ENCODE peak calls at places on chromosomes 2 and 18, in nine cellular contexts. T, U, E, G, J, Y, R, N and F are unnamed samples. For H3K36me3 and H3K27me3, the result is how much of the 10 kb centered on the place peaks cover.

GRCh38 chr18:78407456-78407823 is 572.2 kb upstream of the SALL3 start:
- DNase-seq in T (no peak), U (no peak), E (no peak), G (no peak), J (no peak), Y (no peak), R (no peak), N (no peak), F (no peak)

GRCh38 chr18:22563098-22563707 is 145.5 kb upstream of the CTAGE1 start:
- DNase-seq in T (peak), U (peak), E (peak), G (peak), J (peak), Y (no peak), R (peak), N (peak), F (peak)

GRCh38 chr2:31382452-31383120 is 32.0 kb downstream of the XDH start:
- DNase-seq in T (no peak), U (peak), E (no peak), G (peak), J (no peak), Y (no peak), R (peak), N (no peak), F (peak)

GRCh38 chr2:227415538-227416424 is 28.0 kb upstream of the SCYGR1 start:
- DNase-seq in T (peak), U (peak), E (peak), G (no peak), J (no peak), Y (peak), R (peak), N (peak), F (peak)

GRCh38 chr2:28469304-28469703 is 26.6 kb upstream of the PLB1 start:
- DNase-seq in T (no peak), U (peak), E (peak), G (no peak), J (no peak), Y (no peak), R (peak), N (no peak), F (peak)

GRCh38 chr18:61129001-61129400 is 204.2 kb upstream of the CDH20 start:
- DNase-seq in T (no peak), U (no peak), E (no peak), G (no peak), J (no peak), Y (no peak), R (no peak), N (no peak), F (no peak)

GRCh38 chr2:241801611-241802420 is 7.2 kb upstream of the NEU4 start:
- DNase-seq in T (no peak), U (no peak), E (no peak), G (peak), J (no peak), Y (no peak), R (no peak), N (peak), F (no peak)

GRCh38 chr18:10495936-10496335 is 29.9 kb upstream of the NAPG start:
- DNase-seq in T (no peak), U (peak), E (no peak), G (no peak), J (no peak), Y (no peak), R (no peak), N (no peak), F (no peak)

GRCh38 chr2:169091761-169092523 is 22.6 kb downstream of the DHRS9 start:
- DNase-seq in T (peak), U (peak), E (peak), G (no peak), J (no peak), Y (no peak), R (peak), N (no peak), F (peak)

GRCh38 chr2:48124592-48124991 is 218.3 kb upstream of the FBXO11 start:
- DNase-seq in T (no peak), U (no peak), E (peak), G (no peak), J (no peak), Y (no peak), R (no peak), N (no peak), F (no peak)

GRCh38 chr2:144595686-144596073 is 75.8 kb upstream of the ZEB2 start:
- DNase-seq in T (no peak), U (no peak), E (no peak), G (no peak), J (no peak), Y (no peak), R (no peak), N (no peak), F (no peak)

GRCh38 chr2:180012523-180012922 is 5.4 kb upstream of the CWC22 start:
- DNase-seq in T (no peak), U (peak), E (peak), G (no peak), J (no peak), Y (no peak), R (peak), N (no peak), F (peak)

GRCh38 chr2:118842687-118843491 is 4.6 kb downstream of the EN1 start:
- DNase-seq in T (no peak), U (peak), E (no peak), G (peak), J (no peak), Y (no peak), R (no peak), N (peak), F (no peak)

GRCh38 chr2:101427743-101428142 is 40.4 kb upstream of the CREG2 start:
- DNase-seq in T (no peak), U (no peak), E (no peak), G (no peak), J (no peak), Y (no peak), R (no peak), N (no peak), F (no peak)

GRCh38 chr2:74316616-74317295 is 26.5 kb downstream of the SLC4A5 start:
- DNase-seq in T (no peak), U (no peak), E (no peak), G (no peak), J (no peak), Y (no peak), R (no peak), N (no peak), F (no peak)

GRCh38 chr2:231810905-231811304 is 24.7 kb downstream of the COPS7B start:
- DNase-seq in T (no peak), U (peak), E (peak), G (peak), J (no peak), Y (no peak), R (peak), N (no peak), F (peak)

GRCh38 chr2:120770176-120770575 is 34.5 kb downstream of the GLI2 start:
- DNase-seq in T (no peak), U (no peak), E (no peak), G (no peak), J (no peak), Y (peak), R (no peak), N (no peak), F (no peak)

GRCh38 chr18:10351221-10351795 is 103.1 kb upstream of the APCDD1 start:
- DNase-seq in T (no peak), U (no peak), E (peak), G (no peak), J (no peak), Y (no peak), R (peak), N (no peak), F (no peak)

GRCh38 chr2:190766581-190766980 is 114.0 kb upstream of the GLS start:
- DNase-seq in T (no peak), U (no peak), E (no peak), G (no peak), J (no peak), Y (no peak), R (no peak), N (no peak), F (peak)

GRCh38 chr2:75675908-75676307 is 29.3 kb downstream of the MRPL19 start:
- DNase-seq in T (no peak), U (no peak), E (no peak), G (no peak), J (no peak), Y (no peak), R (no peak), N (no peak), F (no peak)

GRCh38 chr2:75679556-75679955 is 31.2 kb downstream of the GCFC2 start:
- DNase-seq in T (no peak), U (no peak), E (no peak), G (no peak), J (no peak), Y (no peak), R (no peak), N (no peak), F (no peak)

GRCh38 chr2:75680402-75680801 is 30.3 kb downstream of the GCFC2 start:
- DNase-seq in T (no peak), U (no peak), E (no peak), G (no peak), J (no peak), Y (no peak), R (no peak), N (no peak), F (no peak)

DNA sequence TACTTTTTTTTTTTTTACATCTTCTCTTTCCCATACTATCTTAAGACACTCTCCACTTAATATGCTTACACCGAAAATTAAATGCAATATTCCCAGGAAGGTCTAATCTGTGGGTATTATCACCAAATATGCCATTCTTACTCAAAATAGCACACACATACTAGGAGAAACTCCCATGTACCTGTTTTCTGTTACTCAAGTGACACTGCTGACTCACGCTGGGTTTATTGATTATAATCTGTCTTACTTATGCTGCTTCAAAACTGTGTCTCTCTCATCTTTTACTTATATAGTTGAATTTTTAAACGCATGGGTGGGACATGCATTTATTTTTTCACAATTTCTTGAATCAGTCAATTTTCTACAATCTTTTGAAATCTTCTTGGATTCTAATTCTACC is 29.9 kb downstream of the MRPL19 start:
- DNase-seq in T (no peak), U (no peak), E (no peak), G (no peak), J (no peak), Y (no peak), R (no peak), N (no peak), F (no peak)
- H3K36me3 ChIP-seq in T (under half), U (under half), E (under half), G (under half), J (under half), Y (under half), R (under half), N (under half), F (under half)

GRCh38 chr2:105175231-105175630 is 66.3 kb upstream of the GPR45 start:
- DNase-seq in T (no peak), U (no peak), E (no peak), G (no peak), J (no peak), Y (no peak), R (no peak), N (no peak), F (no peak)

GRCh38 chr2:105179469-105180372 is 61.8 kb upstream of the GPR45 start:
- DNase-seq in T (no peak), U (peak), E (peak), G (peak), J (no peak), Y (peak), R (peak), N (no peak), F (peak)

GRCh38 chr2:105176429-105176828 is 65.1 kb upstream of the GPR45 start:
- DNase-seq in T (no peak), U (no peak), E (no peak), G (no peak), J (no peak), Y (no peak), R (no peak), N (no peak), F (no peak)

GRCh38 chr2:105177008-105177407 is 64.5 kb upstream of the GPR45 start:
- DNase-seq in T (no peak), U (no peak), E (no peak), G (no peak), J (no peak), Y (no peak), R (no peak), N (no peak), F (no peak)

DNA sequence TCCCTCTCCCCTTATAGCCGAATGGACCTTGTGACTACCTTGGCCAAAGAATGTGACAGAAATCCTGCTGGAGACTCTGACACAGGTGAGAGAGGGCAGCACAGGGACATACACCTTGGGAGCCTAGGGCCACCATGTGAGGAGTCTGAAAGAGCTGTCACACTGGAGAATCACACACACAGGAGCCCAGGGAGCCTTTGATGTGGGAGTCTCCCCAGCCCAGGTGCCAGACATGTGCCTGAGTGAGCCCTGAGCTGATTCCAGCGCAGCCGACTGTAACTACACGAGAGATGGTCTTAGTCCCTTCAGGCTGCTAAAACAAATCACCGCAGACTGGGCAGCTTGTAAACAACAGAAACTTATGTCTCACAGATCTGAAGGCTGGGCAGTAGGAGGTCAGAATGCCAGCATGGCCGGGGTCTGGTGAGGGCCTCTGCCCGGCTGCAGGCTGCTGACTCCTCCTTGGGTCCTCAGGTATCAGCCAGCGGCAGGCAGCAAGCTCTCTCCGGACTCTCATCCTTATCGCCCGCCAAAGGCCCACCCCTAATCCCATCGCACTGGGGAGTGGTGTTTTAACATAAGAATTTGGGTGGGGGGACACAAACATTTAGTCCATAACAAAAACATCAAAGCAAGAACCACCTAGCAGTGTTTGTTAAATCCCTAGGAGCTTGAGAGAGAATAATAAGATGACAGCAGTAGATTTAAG is 63.8 kb upstream of the GPR45 start:
- DNase-seq in T (no peak), U (no peak), E (no peak), G (peak), J (no peak), Y (no peak), R (no peak), N (no peak), F (no peak)
- H3K27me3 ChIP-seq in T (under half), U (under half), E (half or more), G (under half), J (under half), Y (under half), R (under half), N (under half), F (under half)

DNA sequence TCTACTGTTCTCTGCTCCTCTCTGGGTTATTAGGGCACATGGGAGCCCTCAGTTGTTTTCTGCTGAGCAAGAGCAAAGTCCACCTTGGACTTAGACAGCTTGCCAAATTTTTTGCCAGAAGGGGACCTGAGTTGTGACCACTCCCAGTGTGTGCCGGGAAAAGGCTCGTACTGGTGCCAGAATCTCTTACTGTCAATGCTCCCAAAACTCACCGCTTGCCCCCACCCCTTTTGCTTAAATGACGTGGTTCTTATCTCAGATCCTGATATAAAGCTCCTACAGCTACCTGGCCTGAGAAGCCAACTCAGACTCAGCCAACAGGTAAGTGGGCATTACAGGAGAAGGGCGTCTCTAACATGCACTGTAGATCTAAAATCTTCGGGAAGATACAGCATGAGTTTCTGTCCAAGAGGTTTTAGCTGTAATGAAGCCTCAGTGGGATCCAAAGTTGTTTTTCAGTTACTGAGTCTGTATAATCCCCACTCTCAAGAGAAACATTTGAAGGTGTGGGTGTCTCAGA is at the start of gene REG1A:
- DNase-seq in T (no peak), U (no peak), E (no peak), G (no peak), J (no peak), Y (no peak), R (no peak), N (no peak), F (no peak)
- H3K4me3 ChIP-seq in T (no peak), U (no peak), E (no peak), G (no peak), J (no peak), Y (no peak), R (no peak), N (no peak), F (no peak)

DNA sequence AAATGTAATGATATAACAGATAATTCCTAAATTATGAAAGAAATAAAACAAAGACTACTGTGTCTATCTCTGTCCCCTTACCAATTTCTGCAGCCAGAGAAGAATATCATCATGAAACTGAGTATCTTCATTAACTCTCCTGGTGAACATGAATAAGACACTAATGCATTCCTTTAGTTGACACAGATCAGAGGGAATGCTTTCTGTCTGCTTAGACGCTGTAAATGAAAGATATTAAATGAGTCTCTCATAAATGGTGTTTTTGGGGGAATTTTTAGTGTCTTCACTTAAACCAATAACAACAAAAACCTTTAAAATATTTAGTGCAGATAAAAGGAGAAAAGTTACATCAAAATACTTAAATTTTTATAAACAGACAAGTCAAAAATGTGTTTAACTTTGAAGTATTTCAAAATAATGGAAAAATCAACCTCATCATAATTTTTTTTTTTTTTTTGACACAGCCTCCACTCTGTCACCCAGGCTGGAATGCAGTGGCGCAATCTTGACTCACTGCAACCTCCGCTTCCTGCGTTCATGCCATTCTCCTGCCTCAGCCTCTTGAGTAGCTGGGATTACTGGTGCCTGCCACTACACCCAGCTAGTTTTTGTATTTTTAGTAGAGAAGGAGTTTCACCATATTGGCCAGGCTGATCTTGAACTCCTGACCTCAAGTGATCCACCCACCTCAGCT is 16.0 kb downstream of the EPG5 start:
- DNase-seq in T (no peak), U (peak), E (peak), G (no peak), J (no peak), Y (no peak), R (peak), N (peak), F (peak)
- H3K36me3 ChIP-seq in T (under half), U (half or more), E (half or more), G (half or more), J (half or more), Y (half or more), R (under half), N (half or more), F (under half)

DNA sequence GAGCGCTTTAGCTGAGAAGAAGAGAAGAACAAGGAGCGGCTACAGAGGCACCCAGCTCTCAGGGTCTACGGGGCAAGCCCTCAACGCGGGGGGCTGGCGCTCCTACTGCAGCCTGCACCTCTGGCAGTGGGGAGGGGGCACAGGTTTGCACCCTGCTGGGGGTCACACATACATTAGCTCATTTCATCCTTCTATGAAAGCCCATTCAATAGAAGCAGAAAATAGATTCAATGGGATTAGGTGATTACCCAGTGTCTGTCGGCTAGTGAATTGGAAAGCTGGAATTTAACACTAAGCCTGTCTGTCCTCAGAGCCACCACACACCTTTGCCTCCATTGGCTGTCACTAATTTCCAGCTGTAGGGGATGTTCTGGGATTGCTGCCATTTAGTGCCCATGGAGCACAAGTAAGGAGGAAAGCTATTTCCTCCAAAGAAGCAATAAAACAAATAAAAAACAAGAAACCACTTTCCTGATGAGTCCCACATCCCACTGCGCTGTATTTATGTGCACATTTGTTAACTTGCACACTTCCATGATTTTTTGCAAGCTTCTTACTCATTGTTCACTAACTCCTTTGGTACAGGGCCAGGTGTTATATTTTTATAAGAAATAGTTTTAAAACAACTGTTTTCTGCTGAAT is 319.6 kb upstream of the REV1 start:
- DNase-seq in T (no peak), U (no peak), E (no peak), G (no peak), J (no peak), Y (no peak), R (peak), N (no peak), F (no peak)
- H3K27me3 ChIP-seq in T (under half), U (under half), E (under half), G (under half), J (under half), Y (under half), R (under half), N (under half), F (under half)

DNA sequence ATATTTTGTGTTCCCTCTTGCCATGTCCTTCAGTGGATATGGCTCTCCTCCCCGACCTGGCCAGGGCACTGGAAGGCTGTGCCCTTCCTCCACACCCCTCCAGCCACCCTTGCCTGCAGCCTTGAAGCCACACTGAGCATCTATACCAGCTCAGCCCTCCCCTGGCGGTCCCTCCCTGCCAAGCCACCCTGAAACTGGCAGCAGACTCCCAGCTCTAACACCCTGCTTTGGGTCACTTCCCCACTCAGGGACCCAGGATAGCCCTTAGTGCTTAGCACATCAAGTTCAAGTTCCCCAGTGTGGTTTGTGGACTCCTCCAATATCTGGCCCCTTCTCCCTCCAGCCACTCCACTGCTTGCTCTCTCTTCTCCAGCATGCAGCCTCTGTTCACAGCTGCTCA is 89.4 kb downstream of the TNS1 start:
- DNase-seq in T (no peak), U (no peak), E (no peak), G (no peak), J (no peak), Y (peak), R (no peak), N (no peak), F (no peak)
- H3K4me3 ChIP-seq in T (no peak), U (no peak), E (no peak), G (no peak), J (no peak), Y (no peak), R (no peak), N (no peak), F (no peak)

GRCh38 chr2:189057316-189057715 is 83.1 kb downstream of the COL3A1 start:
- DNase-seq in T (no peak), U (no peak), E (no peak), G (no peak), J (no peak), Y (no peak), R (no peak), N (no peak), F (no peak)

GRCh38 chr2:189060096-189060642 is 86.0 kb downstream of the COL3A1 start:
- DNase-seq in T (no peak), U (no peak), E (no peak), G (no peak), J (no peak), Y (no peak), R (peak), N (no peak), F (peak)

GRCh38 chr2:189056200-189057106 is 82.3 kb downstream of the COL3A1 start:
- DNase-seq in T (no peak), U (no peak), E (peak), G (no peak), J (no peak), Y (no peak), R (peak), N (no peak), F (no peak)
- H3K36me3 ChIP-seq in T (under half), U (under half), E (half or more), G (half or more), J (under half), Y (half or more), R (under half), N (half or more), F (under half)